ENCODE peak calls at places on chromosomes 11 and 22, in five cellular contexts. One of them, this sample, is unnamed.

GRCh38 chr11:120332822-120333716 is 3.1 kb upstream of the ARHGEF12 start:
- DNase-seq in Calu3: no peak
- DNase-seq in HFF-Myc: no peak
- DNase-seq in colonic mucosa: no peak
- DNase-seq in astrocyte of the cerebellum: no peak
- DNase-seq in this sample: no peak

GRCh38 chr22:22600862-22601261 is 41.8 kb upstream of the PRAME start:
- DNase-seq in colonic mucosa: no peak
- DNase-seq in astrocyte of the cerebellum: no peak
- DNase-seq in HFF-Myc: no peak
- DNase-seq in Calu3: no peak
- DNase-seq in this sample: no peak

GRCh38 chr11:3942160-3942955 is 86.9 kb downstream of the STIM1 start:
- DNase-seq in Calu3: no peak
- DNase-seq in astrocyte of the cerebellum: no peak
- DNase-seq in colonic mucosa: no peak
- DNase-seq in HFF-Myc: no peak
- DNase-seq in this sample: no peak

GRCh38 chr11:57092028-57092698 is 89.6 kb upstream of the LRRC55 start:
- DNase-seq in astrocyte of the cerebellum: no peak
- DNase-seq in HFF-Myc: no peak
- DNase-seq in colonic mucosa: no peak
- DNase-seq in Calu3: no peak
- DNase-seq in this sample: no peak

GRCh38 chr22:24685804-24686203 is 82.8 kb downstream of the GGT1 start:
- DNase-seq in HFF-Myc: no peak
- DNase-seq in astrocyte of the cerebellum: peak; percentile 6
- DNase-seq in colonic mucosa: no peak
- DNase-seq in Calu3: no peak
- DNase-seq in this sample: no peak

GRCh38 chr22:30946354-30946753 is 22.2 kb downstream of the MORC2 start:
- DNase-seq in HFF-Myc: no peak
- DNase-seq in Calu3: no peak
- DNase-seq in colonic mucosa: no peak
- DNase-seq in astrocyte of the cerebellum: no peak
- DNase-seq in this sample: no peak

GRCh38 chr11:10263929-10264328 is 30.1 kb downstream of the SBF2 start:
- DNase-seq in colonic mucosa: no peak
- DNase-seq in astrocyte of the cerebellum: peak; percentile 18
- DNase-seq in Calu3: no peak
- DNase-seq in HFF-Myc: no peak
- DNase-seq in this sample: peak; percentile 72

GRCh38 chr22:45686004-45686403 is 14.4 kb downstream of the ATXN10 start:
- DNase-seq in HFF-Myc: no peak
- DNase-seq in astrocyte of the cerebellum: no peak
- DNase-seq in Calu3: no peak
- DNase-seq in colonic mucosa: no peak
- DNase-seq in this sample: no peak

GRCh38 chr11:60952742-60953170 is 780 bp upstream of the SLC15A3 start:
- DNase-seq in Calu3: no peak
- DNase-seq in colonic mucosa: no peak
- DNase-seq in astrocyte of the cerebellum: no peak
- DNase-seq in HFF-Myc: no peak
- DNase-seq in this sample: no peak

GRCh38 chr11:124798991-124799383 is 1.2 kb downstream of the MSANTD2 start:
- DNase-seq in HFF-Myc: peak; percentile 70
- DNase-seq in Calu3: peak; percentile 5
- DNase-seq in colonic mucosa: peak; percentile 33
- DNase-seq in astrocyte of the cerebellum: peak; percentile 53
- DNase-seq in this sample: no peak

GRCh38 chr22:50732681-50733080 is 5.3 kb upstream of the ACR start:
- DNase-seq in colonic mucosa: no peak
- DNase-seq in HFF-Myc: no peak
- DNase-seq in astrocyte of the cerebellum: no peak
- DNase-seq in Calu3: no peak
- DNase-seq in this sample: no peak

GRCh38 chr11:89583580-89583979 is 92.4 kb upstream of the NOX4 start:
- DNase-seq in astrocyte of the cerebellum: no peak
- DNase-seq in colonic mucosa: no peak
- DNase-seq in HFF-Myc: no peak
- DNase-seq in Calu3: no peak
- DNase-seq in this sample: no peak

This sample was measured in retinal pigment epithelial cell.